ENCODE peak calls at places on chromosomes 3 and 15, in six cellular contexts. I is stimulated activated CD4-positive, alpha-beta T cell treated with anti-CD3 and anti-CD28 coated beads, Interleukin-12 subunit alpha, Interleukin-12 subunit beta, amount 100 ng/mL, for 4 hours; Z is left cardiac atrium; X is heart left ventricle; S is HS-27A; Y is sigmoid colon. Q is an unnamed sample.

GRCh38 chr3:156429125-156429524 is 125.8 kb downstream of the SSR3 start:
- DNase-seq in Y (no peak), S (no peak), Z (no peak), X (no peak), I (no peak), Q (no peak)

GRCh38 chr3:47780727-47781325 is 867 bp downstream of the SMARCC1 start:
- DNase-seq in X (no peak), I (no peak), S (peak), Y (no peak), Z (no peak), Q (no peak)

GRCh38 chr15:100721758-100722550 is 119.6 kb downstream of the ASB7 start:
- DNase-seq in I (no peak), X (peak), Y (peak), S (peak), Z (peak), Q (no peak)

GRCh38 chr3:140883428-140883827 is 58.2 kb upstream of the SLC25A36 start:
- DNase-seq in X (no peak), Y (no peak), I (no peak), Z (no peak), S (no peak), Q (no peak)

GRCh38 chr15:88769161-88769971 is 33.9 kb upstream of the ACAN start:
- DNase-seq in Z (no peak), S (no peak), X (no peak), I (no peak), Y (no peak), Q (no peak)

GRCh38 chr3:186818956-186819355 is 12.7 kb upstream of the RFC4 start:
- DNase-seq in I (no peak), X (no peak), Z (no peak), S (no peak), Y (no peak), Q (no peak)

GRCh38 chr15:66608159-66608558 is 42.4 kb upstream of the LCTL start:
- DNase-seq in S (no peak), X (no peak), Y (no peak), Z (no peak), I (no peak), Q (no peak)

GRCh38 chr3:66101901-66102300 is 63.2 kb upstream of the MAGI1 start:
- DNase-seq in I (no peak), Z (no peak), X (no peak), S (no peak), Y (no peak), Q (no peak)

GRCh38 chr15:46178138-46178537 is 543.3 kb downstream of the SQOR start:
- DNase-seq in Y (no peak), X (no peak), S (no peak), Z (no peak), I (no peak), Q (no peak)

GRCh38 chr15:27046891-27047290 is 75.9 kb downstream of the GABRG3 start:
- DNase-seq in S (no peak), X (no peak), I (no peak), Z (no peak), Y (no peak), Q (no peak)

GRCh38 chr3:115322901-115323300 is 175.8 kb upstream of the ZBTB20 start:
- DNase-seq in Z (no peak), S (no peak), X (no peak), Y (no peak), I (no peak), Q (no peak)

GRCh38 chr3:192237992-192238608 is 489.2 kb downstream of the FGF12 start:
- DNase-seq in X (no peak), Y (no peak), I (no peak), Z (no peak), S (no peak), Q (no peak)

GRCh38 chr3:53221345-53221744 is 34.5 kb downstream of the TKT start:
- DNase-seq in S (no peak), X (no peak), I (no peak), Y (no peak), Z (no peak), Q (no peak)

GRCh38 chr15:101540480-101541239 is 51.2 kb upstream of the PCSK6 start:
- DNase-seq in Z (no peak), X (no peak), Y (peak), S (no peak), I (no peak), Q (no peak)

GRCh38 chr3:183050706-183051105 is 48.6 kb downstream of the MCCC1 start:
- DNase-seq in I (no peak), X (no peak), Z (no peak), Y (no peak), S (no peak), Q (no peak)

GRCh38 chr3:134279466-134279865 is 28.8 kb upstream of the RYK start:
- DNase-seq in X (no peak), Y (no peak), Z (no peak), I (no peak), S (no peak), Q (no peak)

GRCh38 chr15:89462198-89462912 is 34.0 kb downstream of the RHCG start:
- DNase-seq in Y (no peak), Z (no peak), X (no peak), S (no peak), I (no peak), Q (no peak)

GRCh38 chr15:26210980-26211379 is 347.9 kb upstream of the ATP10A start:
- DNase-seq in X (no peak), Y (no peak), I (no peak), S (no peak), Z (no peak), Q (no peak)

GRCh38 chr15:61138151-61138550 is 91.0 kb downstream of the RORA start:
- DNase-seq in S (no peak), I (no peak), Z (no peak), X (no peak), Y (no peak), Q (no peak)

Q was measured in progenitor cell of endocrine pancreas.